ENCODE peak calls at places on chromosomes 1 and 21, in eight cellular contexts. Q is A172; F is astrocyte of the hippocampus; U is effector memory CD8-positive, alpha-beta T cell; H is MV-4-11; P is activated T-cell treated with anti-CD3 and anti-CD28 coated beads for 1 hour; K is stimulated activated CD4-positive, alpha-beta T cell treated with anti-CD3 and anti-CD28 coated beads, Interleukin-15, amount 100 ng/mL, for 24 hours; W is AG08396. I is an unnamed sample.

GRCh38 chr1:47725000-47725731 is 272.0 kb downstream of the TRABD2B start:
- DNase-seq in Q (no peak), F (peak; percentile 30), U (no peak), H (peak; percentile 7), P (no peak), K (no peak), W (no peak), I (no peak)

GRCh38 chr1:21901473-21901847 is 35.6 kb downstream of the HSPG2 start:
- DNase-seq in Q (no peak), F (peak; percentile 87), U (no peak), H (no peak), P (no peak), K (no peak), W (peak; percentile 88), I (peak; percentile 81)

GRCh38 chr21:17257784-17258183 is 255.1 kb upstream of the CXADR start:
- DNase-seq in Q (no peak), F (no peak), U (no peak), H (no peak), P (no peak), K (no peak), W (no peak), I (no peak)

GRCh38 chr1:119647734-119648619 is at the start of gene ZNF697:
- DNase-seq in Q (peak; percentile 95), F (peak; percentile 99), U (no peak), H (peak; percentile 87), P (peak; percentile 3), K (peak; percentile 80), W (peak; percentile 96), I (peak; percentile 97)

GRCh38 chr1:160853756-160854155 is 8.9 kb downstream of the CD244 start:
- DNase-seq in Q (no peak), F (no peak), U (no peak), H (no peak), P (no peak), K (no peak), W (no peak), I (no peak)

GRCh38 chr1:208115924-208116614 is 128.1 kb downstream of the PLXNA2 start:
- DNase-seq in Q (no peak), F (no peak), U (no peak), H (no peak), P (no peak), K (no peak), W (no peak), I (no peak)

GRCh38 chr1:169193191-169193850 is 86.8 kb downstream of the ATP1B1 start:
- DNase-seq in Q (no peak), F (no peak), U (no peak), H (no peak), P (no peak), K (no peak), W (no peak), I (peak; percentile 2)

GRCh38 chr1:232594018-232594502 is 35.9 kb downstream of the SIPA1L2 start:
- DNase-seq in Q (no peak), F (no peak), U (no peak), H (no peak), P (no peak), K (no peak), W (no peak), I (no peak)

GRCh38 chr1:107010582-107010981 is 45.9 kb upstream of the PRMT6 start:
- DNase-seq in Q (no peak), F (no peak), U (no peak), H (no peak), P (no peak), K (no peak), W (no peak), I (no peak)

GRCh38 chr1:151539321-151540020 is 638 bp upstream of the TUFT1 start:
- DNase-seq in Q (peak; percentile 100), F (peak; percentile 91), U (no peak), H (peak; percentile 85), P (no peak), K (peak; percentile 48), W (peak; percentile 62), I (peak; percentile 92)

GRCh38 chr1:81733465-81733864 is 67.3 kb upstream of the ADGRL2 start:
- DNase-seq in Q (no peak), F (no peak), U (no peak), H (no peak), P (no peak), K (no peak), W (no peak), I (no peak)

GRCh38 chr1:99503276-99503747 is 142.6 kb upstream of the PALMD start:
- DNase-seq in Q (no peak), F (peak; percentile 63), U (no peak), H (no peak), P (no peak), K (no peak), W (peak; percentile 13), I (peak; percentile 23)

GRCh38 chr1:10774615-10775310 is 21.7 kb downstream of the CASZ1 start:
- DNase-seq in Q (no peak), F (no peak), U (no peak), H (no peak), P (no peak), K (no peak), W (no peak), I (peak; percentile 36)

GRCh38 chr1:1891349-1892078 is 627 bp upstream of the GNB1 start:
- DNase-seq in Q (peak; percentile 23), F (peak; percentile 80), U (peak; percentile 49), H (no peak), P (peak; percentile 74), K (peak; percentile 84), W (peak; percentile 87), I (peak; percentile 46)

GRCh38 chr1:227899820-227900449 is 47.8 kb downstream of the WNT9A start:
- DNase-seq in Q (no peak), F (no peak), U (no peak), H (no peak), P (no peak), K (no peak), W (no peak), I (no peak)

GRCh38 chr1:181100924-181101323 is 12.4 kb downstream of the IER5 start:
- DNase-seq in Q (no peak), F (no peak), U (no peak), H (no peak), P (no peak), K (no peak), W (no peak), I (no peak)

GRCh38 chr1:102627145-102627544 is 481.2 kb downstream of the COL11A1 start:
- DNase-seq in Q (no peak), F (no peak), U (no peak), H (no peak), P (no peak), K (no peak), W (no peak), I (no peak)

GRCh38 chr1:40161888-40162397 is 756 bp downstream of the RLF start:
- DNase-seq in Q (no peak), F (no peak), U (no peak), H (no peak), P (peak; percentile 10), K (no peak), W (no peak), I (peak; percentile 35)

GRCh38 chr1:247386217-247386616 is 29.8 kb upstream of the NLRP3 start:
- DNase-seq in Q (no peak), F (no peak), U (no peak), H (no peak), P (no peak), K (peak; percentile 49), W (no peak), I (no peak)